ENCODE peak calls at places on chromosome 19, in seven cellular contexts. J is left lung, Y is endodermal cell, P is progenitor cell of endocrine pancreas, A is choroid plexus epithelial cell, O is AG09309, C is AG10803. G is an unnamed sample.

GRCh38 chr19:49042177-49042576 is 1.5 kb upstream of the CGB5 start:
- DNase-seq in Y (peak), J (peak), O (no peak), P (no peak), C (no peak), A (peak), G (no peak)

GRCh38 chr19:35114656-35115537 is 726 bp upstream of the FXYD3 start:
- DNase-seq in C (peak), J (peak), A (peak), P (peak), Y (peak), O (no peak), G (peak)

GRCh38 chr19:58544591-58545285 is 874 bp downstream of the TRIM28 start:
- DNase-seq in C (peak), J (no peak), A (peak), O (no peak), P (peak), Y (no peak), G (peak)

GRCh38 chr19:36719687-36720556 is 32.5 kb downstream of the ZNF567 start:
- DNase-seq in P (no peak), Y (no peak), C (no peak), A (peak), J (no peak), O (no peak), G (no peak)

GRCh38 chr19:31316201-31316951 is 32.9 kb downstream of the TSHZ3 start:
- DNase-seq in Y (peak), A (peak), O (peak), C (peak), P (no peak), J (no peak), G (no peak)

GRCh38 chr19:52273301-52273700 is 3.9 kb downstream of the ZNF766 start:
- DNase-seq in Y (no peak), C (no peak), P (no peak), A (no peak), J (no peak), O (no peak), G (no peak)

GRCh38 chr19:18117364-18117691 is 19.8 kb downstream of the MAST3 start:
- DNase-seq in P (no peak), Y (no peak), A (no peak), O (no peak), C (no peak), J (no peak), G (no peak)

GRCh38 chr19:10142701-10143375 is 23.1 kb upstream of the EIF3G start:
- DNase-seq in J (no peak), A (no peak), O (no peak), C (no peak), Y (no peak), P (no peak), G (no peak)

GRCh38 chr19:54319049-54319448 is 6.1 kb upstream of the LILRA5 start:
- DNase-seq in O (no peak), A (no peak), P (no peak), Y (no peak), C (no peak), J (no peak), G (no peak)

GRCh38 chr19:28290963-28291657 is 921.8 kb downstream of the UQCRFS1 start:
- DNase-seq in P (no peak), Y (peak), C (no peak), O (no peak), A (peak), J (no peak), G (no peak)

GRCh38 chr19:3175761-3176714 is 2.5 kb upstream of the S1PR4 start:
- DNase-seq in A (peak), J (peak), Y (no peak), P (no peak), O (peak), C (peak), G (no peak)

GRCh38 chr19:35347171-35347929 is at the start of gene FFAR1:
- DNase-seq in O (no peak), A (no peak), J (no peak), C (no peak), Y (peak), P (no peak), G (no peak)

GRCh38 chr19:36577271-36577996 is 4.3 kb upstream of the ZNF529 start:
- DNase-seq in C (no peak), J (no peak), A (peak), O (no peak), P (no peak), Y (peak), G (no peak)

GRCh38 chr19:28444371-28444770 is 768.6 kb downstream of the UQCRFS1 start:
- DNase-seq in C (no peak), J (no peak), O (no peak), P (no peak), A (no peak), Y (no peak), G (no peak)

GRCh38 chr19:52507266-52507665 is 20.2 kb upstream of the ZNF808 start:
- DNase-seq in P (no peak), A (no peak), J (no peak), Y (no peak), C (no peak), O (no peak), G (no peak)

GRCh38 chr19:35555301-35556005 is 8.0 kb downstream of the ATP4A start:
- DNase-seq in C (peak), J (no peak), O (no peak), Y (peak), A (peak), P (no peak), G (peak)

GRCh38 chr19:17775991-17776803 is 18.7 kb upstream of the B3GNT3 start:
- DNase-seq in O (no peak), C (peak), Y (no peak), P (no peak), A (peak), J (no peak), G (no peak)

GRCh38 chr19:41302624-41303351 is 7.2 kb upstream of the CCDC97 start:
- DNase-seq in A (no peak), C (no peak), J (peak), P (no peak), Y (no peak), O (no peak), G (no peak)

GRCh38 chr19:49148784-49149651 is 6.2 kb downstream of the HRC start:
- DNase-seq in A (peak), J (peak), Y (peak), O (peak), P (peak), C (peak), G (peak)

GRCh38 chr19:45164577-45165335 is 4.0 kb upstream of the NKPD1 start:
- DNase-seq in O (no peak), J (peak), C (peak), P (no peak), Y (peak), A (peak), G (no peak)
- TF ChIP-seq CTCF in O (peak), J (no peak), C (no peak), P (no peak), Y (peak), A (peak), G (no peak)

DNA sequence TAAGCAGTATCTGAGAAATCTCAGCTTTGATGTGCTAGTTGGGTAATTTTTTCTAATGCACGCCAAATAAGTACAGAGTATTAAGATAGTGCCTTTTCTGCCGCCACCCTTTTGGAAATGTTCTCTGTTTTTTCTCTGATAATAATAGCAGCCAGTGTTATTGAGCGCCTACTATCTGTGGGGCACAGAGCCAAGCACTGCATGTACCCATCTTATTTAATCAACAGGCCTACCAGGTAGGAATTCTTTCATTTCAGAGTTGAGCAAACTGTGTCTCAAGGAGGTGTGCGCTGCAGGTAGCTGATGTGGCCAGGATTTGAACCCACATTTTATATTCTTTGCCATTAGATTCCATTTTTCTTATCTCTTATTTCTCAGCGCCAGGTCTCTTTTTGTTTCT is 1.4 kb downstream of the EPN1 start:
- DNase-seq in A (peak), J (no peak), C (peak), Y (no peak), P (no peak), O (no peak), G (no peak)
- TF ChIP-seq CTCF in A (peak), J (no peak), C (peak), Y (no peak), P (no peak), O (no peak), G (no peak)

DNA sequence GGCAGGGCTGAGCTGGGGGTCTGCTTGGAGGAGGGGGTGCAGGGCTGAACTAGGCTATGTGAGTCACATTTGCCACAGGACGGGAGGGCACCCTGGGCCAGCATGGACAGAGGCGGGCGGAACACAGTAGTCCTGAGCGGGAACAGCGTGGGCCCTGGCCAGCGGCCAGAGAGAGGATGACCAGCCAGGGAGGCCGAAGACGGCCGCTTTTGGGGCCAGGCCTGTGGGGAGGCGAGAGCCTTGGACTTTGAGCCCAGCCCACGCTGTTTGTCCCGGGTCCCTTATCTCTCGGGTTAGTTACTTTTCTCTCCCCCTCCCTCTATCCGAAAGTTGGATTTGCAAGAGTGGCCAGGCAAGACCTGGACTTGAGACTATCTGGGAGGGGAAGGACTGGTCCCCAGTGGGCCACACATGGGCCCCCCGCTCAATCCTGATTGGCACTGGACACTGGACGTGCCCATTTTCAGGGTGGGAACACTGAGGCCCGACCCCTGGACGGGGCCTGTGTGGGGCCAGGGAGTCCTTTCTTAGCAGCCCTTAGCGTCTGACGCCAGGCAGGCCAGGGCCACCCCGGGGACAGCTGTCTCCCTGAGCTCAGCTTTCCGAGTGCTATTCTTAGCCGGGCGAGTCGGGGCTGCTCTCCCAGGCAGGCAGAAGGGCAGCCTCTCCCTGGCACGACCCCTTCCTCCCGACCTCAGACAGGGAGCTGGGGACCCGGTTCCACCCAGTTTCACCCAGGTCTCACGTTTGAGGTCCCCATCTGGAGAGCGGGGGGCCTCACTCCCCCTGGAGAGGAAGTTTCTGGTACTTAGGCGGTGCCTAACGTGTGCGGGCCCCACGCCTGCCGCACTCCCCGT is 833 bp downstream of the GAMT start:
- DNase-seq in J (peak), O (no peak), P (no peak), Y (no peak), A (no peak), C (peak), G (no peak)
- TF ChIP-seq CTCF in J (no peak), O (no peak), P (no peak), Y (no peak), A (no peak), C (no peak), G (no peak)

DNA sequence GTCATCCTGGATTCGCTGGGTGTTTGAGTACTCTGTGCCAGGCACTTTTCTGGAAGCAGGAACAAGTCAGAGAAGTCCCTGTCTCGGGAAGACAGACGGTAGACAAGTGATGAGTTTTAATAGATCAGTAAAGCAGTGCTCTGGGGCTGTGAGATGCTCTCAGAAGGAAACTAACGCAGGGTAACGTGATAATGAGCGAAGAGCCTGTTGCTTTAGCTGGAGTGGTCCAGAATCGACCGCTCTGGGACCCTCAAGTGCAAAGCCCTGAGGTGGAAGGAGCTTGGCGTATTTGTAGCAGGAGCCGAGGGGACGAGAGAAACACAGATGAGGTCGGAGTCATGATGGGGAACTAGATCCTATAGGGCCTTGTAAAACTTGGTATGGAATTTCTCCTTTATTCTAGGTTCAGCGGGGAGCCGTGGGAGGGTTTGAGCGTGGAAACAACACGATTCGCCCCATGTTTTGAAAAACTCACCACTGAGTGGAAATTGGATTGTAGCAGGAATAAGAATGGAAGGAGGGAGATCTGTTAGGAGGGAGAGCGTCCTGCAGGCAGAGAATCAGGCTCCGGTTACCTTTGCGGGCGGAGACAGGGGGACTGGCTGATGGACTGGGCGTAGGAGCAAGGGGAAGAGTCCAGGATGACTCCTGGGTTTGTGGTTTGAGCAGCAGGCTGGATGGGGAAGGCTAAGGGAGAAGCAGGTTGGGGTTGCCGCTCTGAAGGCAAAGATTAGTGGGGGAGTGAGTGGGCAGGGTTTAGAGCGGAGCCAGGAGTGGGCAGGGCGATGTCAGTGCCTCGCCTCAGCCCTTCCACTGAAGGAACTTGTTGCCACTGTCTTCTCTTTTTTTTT is 763 bp downstream of the POLD1 start:
- DNase-seq in J (no peak), C (peak), Y (no peak), O (no peak), A (peak), P (no peak), G (no peak)
- TF ChIP-seq CTCF in J (no peak), C (no peak), Y (no peak), O (no peak), A (no peak), P (no peak), G (no peak)

GRCh38 chr19:19386373-19386869 is 19.1 kb upstream of the GATAD2A start:
- DNase-seq in Y (no peak), A (no peak), C (no peak), O (no peak), J (no peak), P (no peak), G (no peak)
- TF ChIP-seq CTCF in Y (peak), A (peak), C (peak), O (no peak), J (no peak), P (no peak), G (no peak)

DNA sequence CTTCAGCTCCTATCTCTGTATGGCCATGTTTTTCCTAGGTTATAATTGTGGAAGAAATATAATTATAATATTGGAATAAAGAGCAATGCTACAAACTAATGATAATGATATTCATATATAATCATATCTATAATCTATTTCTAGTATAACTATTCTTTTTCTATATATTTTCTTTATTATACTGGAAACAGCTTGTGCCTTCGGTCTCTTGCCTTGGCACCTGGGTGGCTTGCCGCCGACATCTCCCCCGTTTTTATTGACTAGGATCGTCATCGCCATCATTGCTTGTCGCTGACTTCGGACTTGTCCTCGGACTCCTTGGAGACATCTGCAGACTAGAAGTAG is 24.2 kb downstream of the ZNF763 start:
- DNase-seq in O (no peak), J (no peak), Y (no peak), A (no peak), C (no peak), P (no peak), G (no peak)
- TF ChIP-seq CTCF in O (no peak), J (no peak), Y (no peak), A (no peak), C (no peak), P (no peak), G (no peak)

GRCh38 chr19:13154911-13155471 is 4.8 kb downstream of the IER2 start:
- DNase-seq in O (no peak), J (peak), A (peak), C (peak), Y (peak), P (peak), G (peak)
- TF ChIP-seq CTCF in O (peak), J (no peak), A (peak), C (peak), Y (peak), P (peak), G (no peak)

GRCh38 chr19:4829001-4829712 is 2.4 kb downstream of the TICAM1 start:
- DNase-seq in O (no peak), Y (no peak), C (no peak), P (no peak), J (no peak), A (no peak), G (no peak)
- TF ChIP-seq CTCF in O (no peak), Y (no peak), C (no peak), P (no peak), J (no peak), A (no peak), G (no peak)

G was measured in endothelial cell.